ENCODE peak calls at places on chromosomes 13 and 19, in six cellular contexts. One of them, this sample, is unnamed.

GRCh38 chr13:103656329-103656728 is 590.1 kb upstream of the SLC10A2 start:
- DNase-seq in lung: no peak
- DNase-seq in cardiac muscle cell: no peak
- DNase-seq in anterior cingulate cortex: no peak
- DNase-seq in mammary epithelial cell: no peak
- DNase-seq in fibroblast of the aortic adventitia: no peak
- DNase-seq in this sample: no peak

GRCh38 chr13:47708386-47708785 is 292.7 kb downstream of the SUCLA2 start:
- DNase-seq in lung: peak; percentile 9
- DNase-seq in cardiac muscle cell: peak; percentile 73
- DNase-seq in anterior cingulate cortex: no peak
- DNase-seq in mammary epithelial cell: peak; percentile 70
- DNase-seq in fibroblast of the aortic adventitia: peak; percentile 9
- DNase-seq in this sample: no peak

GRCh38 chr19:15126511-15126910 is 19.3 kb downstream of the SYDE1 start:
- DNase-seq in lung: no peak
- DNase-seq in cardiac muscle cell: peak; percentile 41
- DNase-seq in anterior cingulate cortex: no peak
- DNase-seq in mammary epithelial cell: no peak
- DNase-seq in fibroblast of the aortic adventitia: peak; percentile 61
- DNase-seq in this sample: no peak

GRCh38 chr13:83984793-83985192 is 102.5 kb upstream of the SLITRK1 start:
- DNase-seq in lung: no peak
- DNase-seq in cardiac muscle cell: no peak
- DNase-seq in anterior cingulate cortex: no peak
- DNase-seq in mammary epithelial cell: no peak
- DNase-seq in fibroblast of the aortic adventitia: no peak
- DNase-seq in this sample: no peak

GRCh38 chr19:40513345-40513678 is 46.5 kb downstream of the SPTBN4 start:
- DNase-seq in lung: no peak
- DNase-seq in cardiac muscle cell: no peak
- DNase-seq in anterior cingulate cortex: no peak
- DNase-seq in mammary epithelial cell: no peak
- DNase-seq in fibroblast of the aortic adventitia: no peak
- DNase-seq in this sample: no peak

GRCh38 chr19:12664406-12665280 is 1.9 kb downstream of the MAN2B1 start:
- DNase-seq in lung: no peak
- DNase-seq in cardiac muscle cell: no peak
- DNase-seq in anterior cingulate cortex: no peak
- DNase-seq in mammary epithelial cell: no peak
- DNase-seq in fibroblast of the aortic adventitia: no peak
- DNase-seq in this sample: no peak

GRCh38 chr13:88068975-88069374 is 397.8 kb downstream of the SLITRK5 start:
- DNase-seq in lung: no peak
- DNase-seq in cardiac muscle cell: no peak
- DNase-seq in anterior cingulate cortex: no peak
- DNase-seq in mammary epithelial cell: no peak
- DNase-seq in fibroblast of the aortic adventitia: no peak
- DNase-seq in this sample: no peak

GRCh38 chr13:49310251-49310650 is 62.5 kb downstream of the CDADC1 start:
- DNase-seq in lung: no peak
- DNase-seq in cardiac muscle cell: no peak
- DNase-seq in anterior cingulate cortex: no peak
- DNase-seq in mammary epithelial cell: no peak
- DNase-seq in fibroblast of the aortic adventitia: no peak
- DNase-seq in this sample: no peak

GRCh38 chr19:35363711-35364425 is 5.6 kb downstream of the FFAR3 start:
- DNase-seq in lung: no peak
- DNase-seq in cardiac muscle cell: no peak
- DNase-seq in anterior cingulate cortex: no peak
- DNase-seq in mammary epithelial cell: no peak
- DNase-seq in fibroblast of the aortic adventitia: no peak
- DNase-seq in this sample: no peak

GRCh38 chr19:15110418-15110815 is 3.2 kb downstream of the SYDE1 start:
- DNase-seq in lung: no peak
- DNase-seq in cardiac muscle cell: no peak
- DNase-seq in anterior cingulate cortex: no peak
- DNase-seq in mammary epithelial cell: no peak
- DNase-seq in fibroblast of the aortic adventitia: no peak
- DNase-seq in this sample: no peak

GRCh38 chr13:33341861-33342452 is 56.4 kb upstream of the STARD13 start:
- DNase-seq in lung: no peak
- DNase-seq in cardiac muscle cell: no peak
- DNase-seq in anterior cingulate cortex: no peak
- DNase-seq in mammary epithelial cell: no peak
- DNase-seq in fibroblast of the aortic adventitia: no peak
- DNase-seq in this sample: no peak

GRCh38 chr19:2984196-2984490 is 6.8 kb downstream of the TLE6 start:
- DNase-seq in lung: no peak
- DNase-seq in cardiac muscle cell: no peak
- DNase-seq in anterior cingulate cortex: no peak
- DNase-seq in mammary epithelial cell: no peak
- DNase-seq in fibroblast of the aortic adventitia: peak; percentile 79
- DNase-seq in this sample: no peak

This sample was measured in frontal cortex.